ENCODE peak calls at places on chromosomes 11 and 22, in four cellular contexts. N, L, H and V are unnamed samples.

GRCh38 chr11:12269104-12269441 is 108.3 kb upstream of the PARVA start:
- DNase-seq in L (peak; percentile 64), N (no peak), H (no peak), V (no peak)

GRCh38 chr11:20032577-20033265 is 127.6 kb downstream of the DBX1 start:
- DNase-seq in N (no peak), H (no peak), L (no peak), V (no peak)

GRCh38 chr11:3104051-3104714 is 47.0 kb upstream of the CARS1 start:
- DNase-seq in H (peak; percentile 57), L (peak; percentile 27), N (peak; percentile 44), V (no peak)

GRCh38 chr11:106391771-106392412 is 314.4 kb downstream of the AASDHPPT start:
- DNase-seq in N (no peak), L (no peak), H (no peak), V (no peak)

GRCh38 chr11:69376155-69377028 is 82.4 kb downstream of the MYEOV start:
- DNase-seq in H (peak; percentile 8), L (peak; percentile 17), N (no peak), V (no peak)

GRCh38 chr11:76752321-76753175 is 30.6 kb upstream of the TSKU start:
- DNase-seq in H (no peak), N (peak; percentile 94), L (peak; percentile 89), V (no peak)

GRCh38 chr11:10627816-10628215 is 59.4 kb upstream of the LYVE1 start:
- DNase-seq in N (no peak), H (no peak), L (no peak), V (no peak)

GRCh38 chr22:47218671-47219070 is 456.2 kb downstream of the TBC1D22A start:
- DNase-seq in L (no peak), N (peak; percentile 23), H (no peak), V (no peak)

GRCh38 chr11:67401495-67402191 is at the start of gene PPP1CA:
- DNase-seq in H (peak; percentile 86), L (peak; percentile 93), N (peak; percentile 90), V (peak; percentile 92)

GRCh38 chr11:118928870-118929495 is 3.3 kb upstream of the BCL9L start:
- DNase-seq in H (peak; percentile 78), N (no peak), L (peak; percentile 65), V (no peak)

GRCh38 chr11:108887436-108888238 is 222.8 kb downstream of the DDX10 start:
- DNase-seq in L (no peak), H (no peak), N (no peak), V (peak; percentile 9)

GRCh38 chr11:2536440-2536989 is 91.7 kb downstream of the KCNQ1 start:
- DNase-seq in L (peak; percentile 14), N (no peak), H (no peak), V (no peak)

GRCh38 chr11:37849731-37850130 is 1251.7 kb upstream of the RAG2 start:
- DNase-seq in H (no peak), L (no peak), N (no peak), V (no peak)

GRCh38 chr22:46561435-46561905 is 24.1 kb upstream of the CELSR1 start:
- DNase-seq in L (no peak), H (peak; percentile 45), N (no peak), V (no peak)

GRCh38 chr11:120134106-120134930 is 3.6 kb downstream of the TRIM29 start:
- DNase-seq in N (no peak), H (peak; percentile 30), L (no peak), V (no peak)

GRCh38 chr11:64086263-64086938 is 50.7 kb downstream of the FLRT1 start:
- DNase-seq in N (no peak), H (no peak), L (peak; percentile 43), V (no peak)

GRCh38 chr22:42397332-42398246 is 34.6 kb downstream of the NFAM1 start:
- DNase-seq in H (peak; percentile 30), L (peak; percentile 40), N (peak; percentile 69), V (no peak)

GRCh38 chr11:63847363-63847762 is 8.5 kb downstream of the MARK2 start:
- DNase-seq in N (no peak), L (no peak), H (no peak), V (no peak)

GRCh38 chr11:33723238-33723881 is 12.9 kb downstream of the CD59 start:
- DNase-seq in L (peak; percentile 70), H (no peak), N (peak; percentile 81), V (no peak)

GRCh38 chr11:68810164-68810563 is 31.6 kb downstream of the CPT1A start:
- DNase-seq in H (no peak), N (peak; percentile 62), L (peak; percentile 92), V (no peak)

GRCh38 chr11:117146521-117146920 is 2.4 kb downstream of the PAFAH1B2 start:
- DNase-seq in N (no peak), L (no peak), H (no peak), V (no peak)

GRCh38 chr11:64529559-64530520 is 61.2 kb upstream of the SLC22A12 start:
- DNase-seq in N (no peak), H (no peak), L (no peak), V (no peak)

GRCh38 chr11:135036488-135037297 is 624.7 kb upstream of the B3GAT1 start:
- DNase-seq in N (no peak), L (no peak), H (no peak), V (no peak)

GRCh38 chr11:71433648-71434450 is 14.3 kb downstream of the DHCR7 start:
- DNase-seq in L (peak; percentile 50), N (peak; percentile 86), H (peak; percentile 5), V (no peak)

GRCh38 chr11:65418431-65418680 is 4.2 kb upstream of the NEAT1 start:
- DNase-seq in H (peak; percentile 61), L (no peak), N (no peak), V (no peak)

GRCh38 chr11:134958870-134959269 is 546.8 kb upstream of the B3GAT1 start:
- DNase-seq in L (no peak), N (peak; percentile 34), H (no peak), V (no peak)

GRCh38 chr22:46075764-46076531 is 74.4 kb upstream of the PPARA start:
- DNase-seq in N (no peak), H (peak; percentile 47), L (peak; percentile 31), V (no peak)

DNA sequence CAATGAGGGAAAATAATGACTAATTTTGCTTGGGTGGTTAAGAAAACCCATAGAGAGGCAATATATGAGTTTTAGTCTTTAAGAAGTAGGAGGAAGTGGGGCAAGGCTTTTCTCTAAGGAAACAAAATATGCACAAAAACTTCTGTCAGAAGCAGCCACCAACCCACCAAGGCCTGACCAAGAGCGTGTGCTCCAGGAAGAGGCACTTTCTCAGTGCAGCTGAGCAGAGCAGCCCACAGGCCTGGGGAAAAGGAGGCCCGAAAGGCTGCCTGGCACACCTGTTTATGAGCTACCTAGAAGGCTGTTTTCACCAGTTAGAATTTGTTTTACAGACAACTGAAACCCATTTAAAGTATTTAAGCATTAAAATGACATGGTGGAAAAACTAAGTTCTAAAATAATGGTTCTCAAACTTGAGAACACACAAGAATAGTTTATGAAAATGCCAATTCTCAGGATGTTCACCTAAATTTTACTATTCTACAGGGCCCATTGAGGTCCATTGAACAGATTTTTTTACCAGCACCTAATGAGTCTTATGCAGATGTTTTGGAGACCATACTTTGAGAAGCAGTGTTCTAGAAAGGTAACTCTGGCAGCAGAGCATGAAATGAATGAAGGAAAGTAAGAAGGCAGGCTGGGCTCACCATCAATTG is 160.5 kb upstream of the DDI1 start:
- DNase-seq in L (no peak), H (no peak), N (no peak), V (no peak)
- H3K9me3 ChIP-seq in L (no peaks in the 10 kb centered on the region), H (no peaks in the 10 kb centered on the region), N (no peaks in the 10 kb centered on the region), V (no peaks in the 10 kb centered on the region)

GRCh38 chr11:128415539-128415938 is 171.8 kb downstream of the ETS1 start:
- DNase-seq in H (no peak), L (no peak), N (no peak), V (no peak)
- H3K4me3 ChIP-seq in H (no peak overlapping the region), L (no peak overlapping the region), N (no peak overlapping the region), V (no peak overlapping the region)

GRCh38 chr11:57321996-57322880 is 2.5 kb downstream of the TNKS1BP1 start:
- DNase-seq in L (peak; percentile 94), N (peak; percentile 95), H (peak; percentile 97), V (no peak)
- H3K4me1 ChIP-seq in L (peaks cover 33% of the 10 kb centered on the region), N (peaks cover 71% of the 10 kb centered on the region), H (peaks cover 23% of the 10 kb centered on the region), V (peaks cover 33% of the 10 kb centered on the region)

GRCh38 chr11:57356179-57356757 is 18.1 kb downstream of the P2RX3 start:
- DNase-seq in N (no peak), H (no peak), L (no peak), V (no peak)
- H3K9me3 ChIP-seq in N (no peaks in the 10 kb centered on the region), H (no peaks in the 10 kb centered on the region), L (no peaks in the 10 kb centered on the region), V (no peaks in the 10 kb centered on the region)

DNA sequence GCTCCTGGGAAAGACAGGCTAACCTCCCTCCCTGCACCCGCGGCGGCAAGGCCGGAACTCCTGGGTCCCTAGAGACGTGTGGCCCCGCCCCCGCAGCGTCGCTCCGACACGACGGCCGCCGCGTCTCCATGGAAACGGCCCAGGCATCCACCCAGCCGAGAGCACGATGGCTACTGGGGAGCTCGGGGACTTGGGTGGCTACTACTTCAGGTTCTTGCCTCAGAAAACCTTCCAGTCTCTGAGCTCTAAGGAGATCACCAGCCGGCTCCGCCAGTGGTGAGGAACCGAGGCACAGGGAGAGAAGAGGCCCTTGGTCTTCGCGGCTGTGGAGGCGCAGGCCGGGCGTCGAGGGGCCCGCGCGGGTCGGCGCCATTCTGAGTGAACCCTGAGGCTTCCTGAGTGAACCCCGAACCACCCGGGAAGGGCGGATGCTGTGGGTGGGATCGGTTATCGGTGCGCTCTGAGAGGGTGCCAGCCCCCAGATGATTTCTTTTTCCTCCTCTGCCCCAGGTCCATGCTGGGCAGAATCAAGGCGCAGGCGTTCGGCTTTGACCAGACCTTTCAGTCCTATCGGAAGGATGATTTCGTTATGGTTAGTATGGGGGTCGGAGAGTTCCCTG is at the start of gene CFAP300:
- DNase-seq in N (peak; percentile 89), L (peak; percentile 88), H (peak; percentile 73), V (peak; percentile 24)
- H3K4me3 ChIP-seq in N (peak within 1 kb of the TSS; percentile 50), L (peak within 1 kb of the TSS; percentile 57), H (peak within 1 kb of the TSS; percentile 45), V (peak within 1 kb of the TSS; percentile 17)

DNA sequence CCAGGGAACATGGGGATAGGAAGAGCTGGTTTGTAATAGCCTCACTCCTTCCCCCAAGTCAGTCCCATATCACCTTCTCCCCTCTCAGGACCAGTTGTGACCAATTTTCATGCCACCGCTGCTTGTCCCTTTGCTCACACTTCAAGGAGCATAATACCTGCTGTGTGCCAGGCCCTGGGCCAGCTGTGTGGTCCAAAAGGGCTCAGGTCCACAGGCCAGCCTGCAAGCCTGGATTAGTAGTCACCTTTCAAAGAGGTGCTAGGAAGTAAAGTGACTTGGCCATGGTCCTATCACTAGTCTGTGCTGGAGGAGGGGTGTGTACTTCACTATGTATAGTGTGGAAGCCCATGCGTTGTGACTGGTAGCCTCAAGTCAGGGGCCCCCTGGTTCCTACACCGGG is 38.5 kb upstream of the SUSD2 start:
- DNase-seq in N (no peak), H (no peak), L (no peak), V (no peak)
- H3K4me1 ChIP-seq in N (peaks cover 95% of the 10 kb centered on the region), H (peaks cover 23% of the 10 kb centered on the region), L (peaks cover 60% of the 10 kb centered on the region), V (peaks cover 76% of the 10 kb centered on the region)